ENCODE peak calls at places on chromosomes 11 and 22, in seven cellular contexts. Z, P, X, O, F, T and C are unnamed samples.

GRCh38 chr11:6629573-6629891 is 10.3 kb upstream of the TPP1 start:
- DNase-seq in Z (no peak), P (no peak), X (no peak), O (no peak), F (no peak), T (no peak), C (no peak)

GRCh38 chr22:29306175-29306829 is at the start of gene GAS2L1:
- DNase-seq in Z (peak), P (peak), X (peak), O (peak), F (peak), T (peak), C (peak)

GRCh38 chr11:121535122-121535796 is 82.5 kb upstream of the SORL1-AS1 start:
- DNase-seq in Z (no peak), P (no peak), X (no peak), O (no peak), F (no peak), T (no peak), C (no peak)

GRCh38 chr11:123330948-123331347 is 99.1 kb upstream of the GRAMD1B start:
- DNase-seq in Z (no peak), P (no peak), X (no peak), O (no peak), F (no peak), T (no peak), C (no peak)

GRCh38 chr22:33831207-33831606 is 89.1 kb downstream of the LARGE1 start:
- DNase-seq in Z (no peak), P (no peak), X (no peak), O (no peak), F (no peak), T (no peak), C (no peak)

GRCh38 chr22:24813861-24814770 is 8.1 kb downstream of the SGSM1 start:
- DNase-seq in Z (no peak), P (no peak), X (no peak), O (no peak), F (no peak), T (no peak), C (no peak)

GRCh38 chr11:134800826-134801225 is 388.8 kb upstream of the B3GAT1 start:
- DNase-seq in Z (no peak), P (no peak), X (no peak), O (no peak), F (no peak), T (no peak), C (no peak)

GRCh38 chr11:94655291-94655690 is 88.1 kb downstream of the PIWIL4 start:
- DNase-seq in Z (no peak), P (no peak), X (no peak), O (no peak), F (no peak), T (no peak), C (no peak)

GRCh38 chr11:70881948-70882715 is 370.2 kb downstream of the SHANK2 start:
- DNase-seq in Z (no peak), P (no peak), X (no peak), O (no peak), F (no peak), T (no peak), C (no peak)

GRCh38 chr22:28497188-28497587 is 182.5 kb downstream of the TTC28 start:
- DNase-seq in Z (peak), P (no peak), X (no peak), O (no peak), F (no peak), T (no peak), C (peak)

GRCh38 chr11:72411623-72412532 is 22.5 kb downstream of the CLPB start:
- DNase-seq in Z (no peak), P (no peak), X (no peak), O (no peak), F (no peak), T (no peak), C (no peak)

GRCh38 chr11:10394229-10395100 is 60.6 kb upstream of the AMPD3 start:
- DNase-seq in Z (no peak), P (no peak), X (no peak), O (peak), F (no peak), T (no peak), C (peak)

GRCh38 chr11:46554205-46555162 is 39.3 kb downstream of the AMBRA1 start:
- DNase-seq in Z (peak), P (no peak), X (no peak), O (peak), F (no peak), T (no peak), C (peak)

GRCh38 chr11:93288079-93288478 is 42.5 kb upstream of the DEUP1 start:
- DNase-seq in Z (no peak), P (no peak), X (no peak), O (no peak), F (no peak), T (no peak), C (no peak)

GRCh38 chr11:69052343-69053168 is 3.8 kb downstream of the TPCN2 start:
- DNase-seq in Z (no peak), P (no peak), X (no peak), O (no peak), F (no peak), T (no peak), C (no peak)

GRCh38 chr11:12079726-12080556 is 30.4 kb upstream of the MICAL2 start:
- DNase-seq in Z (peak), P (no peak), X (peak), O (peak), F (peak), T (peak), C (peak)

GRCh38 chr11:44409558-44410236 is 99.8 kb upstream of the ALX4 start:
- DNase-seq in Z (no peak), P (no peak), X (no peak), O (no peak), F (no peak), T (no peak), C (no peak)

GRCh38 chr11:28657378-28658030 is 549.3 kb downstream of the METTL15 start:
- DNase-seq in Z (peak), P (no peak), X (no peak), O (no peak), F (no peak), T (no peak), C (peak)

GRCh38 chr11:118098996-118099837 is 12.5 kb upstream of the SMIM35 start:
- DNase-seq in Z (no peak), P (no peak), X (peak), O (no peak), F (no peak), T (no peak), C (no peak)

GRCh38 chr11:120354779-120355178 is 18.6 kb downstream of the ARHGEF12 start:
- DNase-seq in Z (no peak), P (no peak), X (no peak), O (no peak), F (no peak), T (no peak), C (peak)

GRCh38 chr11:6418199-6418957 is 516 bp downstream of the APBB1 start:
- DNase-seq in Z (no peak), P (no peak), X (no peak), O (no peak), F (peak), T (peak), C (peak)

GRCh38 chr11:62921573-62922188 is 518 bp upstream of the CHRM1 start:
- DNase-seq in Z (peak), P (no peak), X (peak), O (peak), F (peak), T (no peak), C (no peak)

GRCh38 chr11:128713595-128713994 is 19.7 kb downstream of the FLI1 start:
- DNase-seq in Z (no peak), P (no peak), X (no peak), O (no peak), F (no peak), T (no peak), C (no peak)

GRCh38 chr22:37906364-37907008 is 389 bp downstream of the MICALL1 start:
- DNase-seq in Z (no peak), P (no peak), X (no peak), O (no peak), F (peak), T (peak), C (no peak)

GRCh38 chr11:45145083-45145420 is 1.4 kb upstream of the PRDM11 start:
- DNase-seq in Z (no peak), P (no peak), X (no peak), O (no peak), F (no peak), T (no peak), C (no peak)

GRCh38 chr11:127843483-127844396 is 743.6 kb downstream of the ETS1 start:
- DNase-seq in Z (peak), P (peak), X (peak), O (peak), F (peak), T (peak), C (peak)

GRCh38 chr22:33247758-33248157 is 189.6 kb upstream of the SYN3 start:
- DNase-seq in Z (peak), P (no peak), X (no peak), O (no peak), F (no peak), T (no peak), C (no peak)

GRCh38 chr22:20063271-20064139 is 16.5 kb upstream of the DGCR8 start:
- DNase-seq in Z (no peak), P (no peak), X (no peak), O (no peak), F (no peak), T (no peak), C (no peak)

GRCh38 chr11:15526032-15526431 is 411.3 kb downstream of the INSC start:
- DNase-seq in Z (no peak), P (no peak), X (no peak), O (no peak), F (no peak), T (no peak), C (no peak)

GRCh38 chr22:39994046-39994565 is 648 bp upstream of the FAM83F start:
- DNase-seq in Z (no peak), P (no peak), X (no peak), O (no peak), F (no peak), T (no peak), C (no peak)
- H3K4me3 ChIP-seq in Z (no peak), P (no peak), X (no peak), O (no peak), F (no peak), T (no peak), C (no peak)

GRCh38 chr22:50032109-50032871 is 19.7 kb upstream of the IL17REL start:
- DNase-seq in Z (no peak), P (no peak), X (no peak), O (no peak), F (no peak), T (no peak), C (no peak)

GRCh38 chr22:50031189-50032091 is 18.9 kb upstream of the IL17REL start:
- DNase-seq in Z (no peak), P (no peak), X (no peak), O (no peak), F (no peak), T (no peak), C (no peak)

GRCh38 chr22:50027639-50028537 is 15.3 kb upstream of the IL17REL start:
- DNase-seq in Z (no peak), P (no peak), X (peak), O (no peak), F (no peak), T (no peak), C (peak)

GRCh38 chr22:50032941-50033601 is 20.5 kb upstream of the IL17REL start:
- DNase-seq in Z (no peak), P (no peak), X (peak), O (no peak), F (no peak), T (no peak), C (no peak)

DNA sequence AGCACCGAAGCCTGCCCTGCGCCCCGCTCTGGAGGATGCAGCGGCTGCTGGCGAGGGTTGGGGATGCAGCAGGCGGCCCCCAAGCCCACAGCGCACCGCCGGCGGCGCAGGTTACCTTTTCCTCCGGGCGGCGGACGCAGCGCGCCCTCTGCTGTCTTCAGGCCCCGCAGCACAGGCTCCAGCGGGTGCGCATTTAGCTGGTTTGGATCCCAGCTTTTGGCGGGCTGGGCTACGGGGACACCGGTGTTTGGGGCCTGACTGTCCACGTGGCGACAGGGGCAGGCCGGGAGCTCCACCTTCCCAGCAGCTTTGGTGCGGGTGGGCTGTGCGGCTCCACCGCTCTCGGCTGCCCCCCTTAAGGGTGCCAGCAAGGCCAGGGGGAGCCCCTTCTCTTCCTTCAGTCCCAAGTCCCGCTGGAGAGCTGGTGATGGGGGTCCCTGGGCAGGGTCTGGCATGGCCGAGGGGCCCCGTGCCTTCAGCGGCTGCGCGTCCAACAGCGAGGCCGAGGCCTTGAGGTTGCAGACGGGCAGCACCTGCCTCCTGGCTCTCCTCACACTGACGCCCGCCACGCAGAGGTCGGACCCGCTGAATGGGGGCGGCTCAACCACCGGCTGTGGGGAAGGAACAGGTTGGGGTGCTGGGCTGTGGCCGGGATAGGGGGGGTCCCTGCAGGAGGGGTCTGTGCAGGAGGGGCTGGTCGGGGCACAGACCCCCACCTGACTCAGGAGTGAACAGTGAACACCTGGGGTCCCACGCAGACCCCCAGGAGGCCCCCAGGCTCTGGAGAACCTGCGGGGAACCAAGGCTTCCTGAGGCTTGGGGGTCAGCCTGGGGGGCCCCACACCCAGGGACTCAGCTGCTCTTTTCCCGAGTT is 18.0 kb upstream of the IL17REL start:
- DNase-seq in Z (peak), P (peak), X (peak), O (peak), F (peak), T (peak), C (peak)
- TF ChIP-seq CTCF in Z (peak), P (peak), X (peak), O (peak), F (peak), T (peak), C (peak)

GRCh38 chr11:1559103-1559951 is 12.7 kb downstream of the DUSP8 start:
- DNase-seq in Z (peak), P (peak), X (peak), O (no peak), F (peak), T (peak), C (no peak)
- H3K4me3 ChIP-seq in Z (no peak), P (no peak), X (peak), O (no peak), F (no peak), T (peak), C (no peak)

GRCh38 chr22:23566716-23567475 is 13.2 kb downstream of the IGLL1 start:
- DNase-seq in Z (no peak), P (no peak), X (peak), O (no peak), F (no peak), T (no peak), C (no peak)

GRCh38 chr22:23564276-23564675 is 15.8 kb downstream of the IGLL1 start:
- DNase-seq in Z (no peak), P (no peak), X (no peak), O (no peak), F (no peak), T (no peak), C (no peak)

GRCh38 chr22:23563111-23563510 is 17.0 kb downstream of the IGLL1 start:
- DNase-seq in Z (no peak), P (no peak), X (peak), O (no peak), F (no peak), T (no peak), C (no peak)

GRCh38 chr22:23565942-23566715 is 14.0 kb downstream of the IGLL1 start:
- DNase-seq in Z (no peak), P (no peak), X (peak), O (no peak), F (no peak), T (no peak), C (no peak)

GRCh38 chr22:23565288-23565941 is 14.7 kb downstream of the IGLL1 start:
- DNase-seq in Z (peak), P (no peak), X (peak), O (no peak), F (peak), T (no peak), C (peak)
- TF ChIP-seq CTCF in Z (peak), P (no peak), X (no peak), O (peak), F (no peak), T (peak), C (peak)

GRCh38 chr11:110337570-110338193 is 41.3 kb upstream of the RDX start:
- DNase-seq in Z (peak), P (no peak), X (no peak), O (peak), F (no peak), T (no peak), C (peak)
- H3K4me3 ChIP-seq in Z (no peak), P (no peak), X (no peak), O (no peak), F (no peak), T (no peak), C (no peak)